ENCODE peak calls at places on chromosomes 2 and 18, in nine cellular contexts. X, E, S, U, J, M, Y, I and T are unnamed samples.

GRCh38 chr2:189954989-189955388 is 107.5 kb downstream of the MSTN start:
- DNase-seq in X (no peak), E (no peak), S (no peak), U (no peak), J (no peak), M (no peak), Y (no peak), I (no peak), T (no peak)

GRCh38 chr18:13548106-13548819 is 178.1 kb downstream of the FAM210A start:
- DNase-seq in X (no peak), E (no peak), S (no peak), U (no peak), J (no peak), M (no peak), Y (no peak), I (no peak), T (no peak)

GRCh38 chr18:3029215-3029972 is 16.4 kb upstream of the LPIN2 start:
- DNase-seq in X (no peak), E (no peak), S (no peak), U (peak), J (peak), M (no peak), Y (no peak), I (no peak), T (no peak)

GRCh38 chr2:19073522-19073921 is 284.9 kb downstream of the OSR1 start:
- DNase-seq in X (peak), E (no peak), S (no peak), U (no peak), J (peak), M (no peak), Y (peak), I (no peak), T (peak)

GRCh38 chr18:54140641-54141040 is 83.8 kb downstream of the MBD2 start:
- DNase-seq in X (no peak), E (no peak), S (no peak), U (no peak), J (peak), M (no peak), Y (no peak), I (no peak), T (no peak)

GRCh38 chr2:20584637-20585321 is 66.1 kb downstream of the HS1BP3 start:
- DNase-seq in X (peak), E (peak), S (peak), U (peak), J (peak), M (peak), Y (peak), I (peak), T (peak)

GRCh38 chr2:229633546-229633945 is 80.8 kb downstream of the DNER start:
- DNase-seq in X (no peak), E (no peak), S (no peak), U (no peak), J (no peak), M (no peak), Y (no peak), I (no peak), T (no peak)

GRCh38 chr2:95062716-95063400 is 37.4 kb downstream of the MAL start:
- DNase-seq in X (peak), E (no peak), S (no peak), U (no peak), J (no peak), M (no peak), Y (no peak), I (no peak), T (no peak)

GRCh38 chr18:36942264-36942663 is 113.3 kb downstream of the KIAA1328 start:
- DNase-seq in X (peak), E (no peak), S (no peak), U (peak), J (peak), M (no peak), Y (peak), I (peak), T (peak)

GRCh38 chr2:42918671-42919335 is 126.4 kb upstream of the HAAO start:
- DNase-seq in X (no peak), E (no peak), S (no peak), U (no peak), J (no peak), M (peak), Y (no peak), I (no peak), T (no peak)

GRCh38 chr2:25514043-25514627 is 159.2 kb downstream of the DTNB start:
- DNase-seq in X (no peak), E (no peak), S (no peak), U (no peak), J (no peak), M (no peak), Y (no peak), I (no peak), T (no peak)

GRCh38 chr2:9769171-9770005 is 73.9 kb upstream of the TAF1B start:
- DNase-seq in X (peak), E (peak), S (no peak), U (peak), J (no peak), M (peak), Y (peak), I (no peak), T (no peak)

GRCh38 chr2:71798266-71799012 is 345.1 kb downstream of the DYSF start:
- DNase-seq in X (peak), E (no peak), S (no peak), U (peak), J (peak), M (peak), Y (peak), I (no peak), T (no peak)

GRCh38 chr2:37871453-37872191 is 53.5 kb upstream of the RMDN2 start:
- DNase-seq in X (peak), E (no peak), S (peak), U (no peak), J (peak), M (no peak), Y (no peak), I (no peak), T (no peak)

GRCh38 chr18:30385684-30386083 is 656.9 kb downstream of the DSC3 start:
- DNase-seq in X (no peak), E (no peak), S (no peak), U (no peak), J (no peak), M (no peak), Y (no peak), I (no peak), T (no peak)

GRCh38 chr2:15189236-15189635 is 371.9 kb downstream of the NBAS start:
- DNase-seq in X (no peak), E (no peak), S (no peak), U (no peak), J (no peak), M (no peak), Y (peak), I (no peak), T (peak)

GRCh38 chr2:168686485-168687191 is 115.8 kb upstream of the NOSTRIN start:
- DNase-seq in X (no peak), E (no peak), S (no peak), U (no peak), J (peak), M (no peak), Y (no peak), I (no peak), T (no peak)

GRCh38 chr2:241936457-241937133 is 67.1 kb downstream of the RTP5 start:
- DNase-seq in X (no peak), E (no peak), S (no peak), U (no peak), J (no peak), M (no peak), Y (no peak), I (no peak), T (no peak)

GRCh38 chr2:46350030-46350699 is 53.0 kb downstream of the EPAS1 start:
- DNase-seq in X (no peak), E (no peak), S (no peak), U (no peak), J (peak), M (no peak), Y (no peak), I (no peak), T (no peak)

GRCh38 chr2:46355756-46356155 is 58.5 kb downstream of the EPAS1 start:
- DNase-seq in X (no peak), E (no peak), S (no peak), U (no peak), J (no peak), M (no peak), Y (no peak), I (no peak), T (no peak)

GRCh38 chr2:46353509-46353908 is 56.3 kb downstream of the EPAS1 start:
- DNase-seq in X (peak), E (no peak), S (no peak), U (no peak), J (no peak), M (no peak), Y (no peak), I (no peak), T (no peak)

GRCh38 chr2:46351388-46352141 is 54.4 kb downstream of the EPAS1 start:
- DNase-seq in X (no peak), E (no peak), S (no peak), U (no peak), J (no peak), M (no peak), Y (no peak), I (no peak), T (no peak)

DNA sequence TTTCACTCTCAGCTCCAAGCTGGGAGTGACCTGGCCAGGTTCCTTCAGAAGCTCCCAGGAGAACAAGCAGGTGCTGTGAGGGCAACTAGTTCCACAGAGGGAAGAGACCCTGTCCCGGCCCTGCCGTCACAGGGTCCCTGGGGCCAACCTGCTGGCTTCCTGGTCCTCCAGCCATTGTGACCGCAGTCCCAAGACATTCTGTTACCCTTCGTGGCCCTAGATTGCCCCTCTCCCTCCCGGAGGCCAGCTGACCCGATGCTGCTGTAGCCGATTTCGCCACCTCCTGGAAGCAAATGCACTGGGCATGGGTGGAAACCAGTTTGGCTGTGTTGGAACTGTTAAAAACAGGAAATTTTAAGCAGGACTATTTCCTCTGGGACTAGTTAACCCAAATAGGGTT is 55.4 kb downstream of the EPAS1 start:
- DNase-seq in X (no peak), E (no peak), S (no peak), U (no peak), J (no peak), M (no peak), Y (no peak), I (no peak), T (no peak)
- H3K4me3 ChIP-seq in X (no peak), E (no peak), S (no peak), U (no peak), J (no peak), M (no peak), Y (no peak), I (no peak), T (no peak)

GRCh38 chr18:63128242-63128967 is 191.2 kb downstream of the BCL2 start:
- DNase-seq in X (no peak), E (no peak), S (no peak), U (no peak), J (no peak), M (no peak), Y (no peak), I (no peak), T (no peak)

GRCh38 chr18:63132819-63133200 is 186.8 kb downstream of the BCL2 start:
- DNase-seq in X (no peak), E (no peak), S (no peak), U (no peak), J (no peak), M (no peak), Y (no peak), I (no peak), T (no peak)

GRCh38 chr18:63131106-63131943 is 188.2 kb downstream of the BCL2 start:
- DNase-seq in X (peak), E (no peak), S (peak), U (peak), J (peak), M (no peak), Y (peak), I (peak), T (peak)

GRCh38 chr18:63131944-63132818 is 187.4 kb downstream of the BCL2 start:
- DNase-seq in X (no peak), E (no peak), S (no peak), U (no peak), J (no peak), M (no peak), Y (no peak), I (no peak), T (no peak)

DNA sequence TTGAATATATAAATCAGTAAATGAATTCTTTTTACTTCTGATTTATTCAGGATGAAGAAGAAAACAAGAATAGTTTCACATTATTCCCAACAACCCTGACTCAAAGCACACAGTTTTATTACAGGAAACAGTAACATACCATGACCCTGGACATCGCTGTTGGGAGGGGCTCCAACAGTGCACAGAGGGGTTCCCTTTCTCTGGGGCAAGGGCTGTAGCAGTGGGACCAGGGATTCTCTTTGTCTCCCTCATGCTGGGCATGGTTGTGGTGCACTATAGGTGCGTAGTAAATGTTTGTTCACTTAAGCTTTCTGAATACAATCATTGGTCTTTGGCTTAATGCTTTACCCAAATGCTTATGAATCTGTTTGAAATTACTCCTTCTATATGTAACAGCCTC is 189.4 kb downstream of the BCL2 start:
- DNase-seq in X (no peak), E (no peak), S (no peak), U (no peak), J (no peak), M (no peak), Y (no peak), I (no peak), T (no peak)
- TF ChIP-seq CTCF in X (no peak), E (no peak), S (no peak), U (no peak), J (no peak), M (no peak), Y (no peak), I (no peak), T (no peak)

GRCh38 chr2:67755511-67755910 is 307.3 kb downstream of the C1D start:
- DNase-seq in X (no peak), E (no peak), S (no peak), U (no peak), J (no peak), M (no peak), Y (no peak), I (no peak), T (no peak)
- H3K4me3 ChIP-seq in X (no peak), E (no peak), S (no peak), U (no peak), J (no peak), M (no peak), Y (no peak), I (no peak), T (no peak)

DNA sequence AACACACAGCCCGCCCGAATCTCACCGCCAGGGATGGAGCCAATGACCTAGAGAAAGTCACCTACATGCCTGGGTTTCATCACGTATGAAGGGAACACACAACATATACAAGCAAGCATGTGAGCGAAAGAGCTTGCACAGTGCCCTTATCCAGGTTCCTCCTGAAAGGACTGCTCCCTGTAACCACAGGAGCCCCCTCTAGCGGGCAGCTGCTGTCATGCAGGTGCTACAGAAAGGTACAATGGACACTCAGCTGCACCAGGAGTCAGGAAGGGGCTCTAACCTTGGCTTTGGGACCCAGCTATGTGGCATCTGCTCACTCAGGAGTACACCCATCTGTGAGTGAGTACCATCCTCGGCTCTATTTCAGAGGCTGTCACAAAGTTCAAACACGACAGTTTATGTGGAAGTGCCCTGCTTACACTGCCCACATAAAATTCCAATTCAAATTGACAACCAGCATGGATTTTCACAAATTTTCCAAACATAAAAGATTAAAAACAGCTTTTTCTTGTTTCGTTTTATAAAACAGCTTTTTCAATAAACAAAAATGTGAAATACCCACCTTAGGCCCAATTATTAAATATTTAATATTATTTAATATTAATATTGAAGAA is 3.5 kb downstream of the NDUFA10 start:
- DNase-seq in X (peak), E (no peak), S (no peak), U (peak), J (peak), M (peak), Y (peak), I (peak), T (peak)
- TF ChIP-seq CTCF in X (peak), E (no peak), S (peak), U (peak), J (peak), M (peak), Y (peak), I (peak), T (peak)

DNA sequence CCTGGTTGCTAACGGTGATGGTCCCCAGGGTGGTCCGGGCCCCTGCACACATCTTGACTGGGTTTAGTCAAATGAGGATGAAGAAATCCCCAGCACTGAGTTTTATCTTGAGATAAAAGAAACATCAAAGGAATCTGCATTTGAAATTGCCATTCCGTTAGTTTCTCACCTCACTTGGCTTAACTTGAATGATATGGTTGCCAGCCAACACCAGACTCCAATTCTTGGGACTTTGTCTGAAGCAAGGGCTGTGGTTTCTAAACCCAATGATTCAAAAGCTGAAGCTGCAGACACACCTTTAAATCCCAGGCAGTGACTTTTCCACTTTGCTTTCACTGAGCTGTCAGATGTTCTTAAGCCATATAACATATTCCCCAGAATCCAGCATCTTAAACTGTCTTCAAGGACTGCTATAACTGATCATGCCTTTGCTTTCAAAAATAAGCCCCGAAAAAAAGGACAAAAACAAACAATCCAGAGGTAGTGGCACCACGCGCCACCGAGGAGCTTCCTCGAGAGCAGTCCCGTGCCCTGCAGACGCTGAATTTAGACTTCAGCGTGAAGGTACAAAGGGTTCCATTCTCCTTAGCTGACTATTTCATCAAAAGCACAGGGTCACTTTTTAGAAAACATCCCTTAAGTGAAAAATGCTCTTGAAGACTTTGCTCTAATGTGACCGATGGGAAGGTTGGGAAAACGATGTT is 189.3 kb downstream of the HDAC4 start:
- DNase-seq in X (peak), E (no peak), S (no peak), U (no peak), J (no peak), M (no peak), Y (no peak), I (no peak), T (no peak)
- H3K4me3 ChIP-seq in X (no peak), E (no peak), S (no peak), U (no peak), J (no peak), M (no peak), Y (no peak), I (no peak), T (no peak)

DNA sequence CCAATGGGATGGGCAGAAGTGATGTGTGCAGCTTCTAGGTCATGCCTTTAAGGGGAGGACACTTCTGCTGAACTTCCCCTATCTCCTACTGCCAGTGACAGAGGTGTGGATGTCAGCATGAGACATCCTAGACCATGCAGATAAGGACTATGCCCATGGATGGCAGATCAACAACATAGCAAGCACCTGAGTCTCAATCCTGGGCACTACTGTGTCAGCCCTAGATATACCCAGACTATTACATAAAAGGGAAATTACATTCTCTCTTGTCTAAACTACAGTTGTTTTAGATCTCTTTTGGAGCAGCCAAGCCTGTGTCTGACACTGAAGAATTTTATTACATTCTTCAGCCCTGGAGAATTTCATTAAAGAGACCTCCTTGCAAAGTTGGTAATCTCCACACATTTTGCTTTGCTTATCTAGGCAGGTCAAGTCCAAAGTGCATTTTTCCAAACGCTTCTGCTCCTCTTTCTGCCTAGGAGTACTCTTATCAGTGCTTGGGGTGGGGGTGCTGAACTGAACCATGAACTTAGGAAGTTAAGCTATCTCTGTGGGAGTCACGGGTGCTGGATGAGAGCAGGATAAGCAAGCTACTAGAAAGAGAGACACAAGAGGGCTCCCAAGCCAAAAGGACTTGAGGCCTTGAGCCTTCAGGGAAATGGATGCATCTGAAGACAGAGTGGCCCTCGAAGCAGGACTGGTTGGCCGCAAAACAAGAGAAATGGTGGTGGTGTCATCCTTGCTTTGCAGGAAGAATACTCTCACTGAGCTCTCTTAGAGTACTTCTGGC is 95.2 kb upstream of the SPRED2 start:
- DNase-seq in X (no peak), E (no peak), S (no peak), U (peak), J (no peak), M (no peak), Y (no peak), I (no peak), T (no peak)
- TF ChIP-seq CTCF in X (no peak), E (no peak), S (no peak), U (no peak), J (no peak), M (no peak), Y (no peak), I (no peak), T (no peak)

DNA sequence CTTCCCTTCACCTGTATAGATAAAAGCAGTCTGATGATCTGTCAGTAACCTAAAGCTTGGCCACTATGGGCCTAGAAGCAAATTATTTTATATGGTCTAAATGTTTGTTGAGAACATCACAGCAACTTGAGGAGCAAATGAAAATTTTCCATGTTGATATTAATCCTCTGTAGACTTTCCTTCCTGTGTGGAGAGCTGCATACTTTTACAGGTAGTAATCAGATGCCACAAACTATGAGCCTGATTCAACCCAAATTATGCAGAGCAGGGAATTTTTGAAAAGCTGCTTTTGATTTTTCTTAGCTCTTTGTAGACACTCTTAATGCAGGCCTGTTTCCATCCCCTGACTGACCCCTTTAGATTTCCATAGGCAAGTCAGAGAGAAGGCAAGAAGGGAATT is 17.3 kb downstream of the PAX3 start:
- DNase-seq in X (no peak), E (no peak), S (no peak), U (no peak), J (peak), M (no peak), Y (no peak), I (no peak), T (no peak)
- H3K4me3 ChIP-seq in X (no peak), E (no peak), S (no peak), U (no peak), J (no peak), M (no peak), Y (no peak), I (no peak), T (no peak)

GRCh38 chr18:60684843-60685513 is 312.4 kb upstream of the MC4R start:
- DNase-seq in X (peak), E (no peak), S (peak), U (no peak), J (peak), M (no peak), Y (peak), I (no peak), T (peak)
- TF ChIP-seq CTCF in X (peak), E (no peak), S (peak), U (no peak), J (peak), M (peak), Y (peak), I (peak), T (peak)

GRCh38 chr2:64651590-64651989 is 2.1 kb downstream of the SERTAD2 start:
- DNase-seq in X (no peak), E (no peak), S (no peak), U (no peak), J (no peak), M (no peak), Y (no peak), I (no peak), T (no peak)
- H3K4me3 ChIP-seq in X (peak), E (no peak), S (peak), U (peak), J (no peak), M (no peak), Y (peak), I (no peak), T (peak)